ENCODE peak calls at places on chromosome 11, in seven cellular contexts. One of them, this sample, is unnamed.
A peak's percentile ranks its signal among the peaks of the same experiment; 100 is the strongest.

GRCh38 chr11:114059278-114059983 is at the start of gene ZBTB16:
- DNase-seq in kidney: peak; percentile 98
- DNase-seq in Peyer's patch: peak; percentile 91
- DNase-seq in body of pancreas: peak; percentile 90
- DNase-seq in psoas muscle: peak; percentile 97
- DNase-seq in uterus: peak; percentile 87
- DNase-seq in OCI-LY7: no peak
- DNase-seq in this sample: peak; percentile 59

GRCh38 chr11:62432695-62433094 is 13.9 kb downstream of the SCGB1A1 start:
- DNase-seq in body of pancreas: no peak
- DNase-seq in uterus: no peak
- DNase-seq in Peyer's patch: no peak
- DNase-seq in OCI-LY7: no peak
- DNase-seq in kidney: no peak
- DNase-seq in psoas muscle: no peak
- DNase-seq in this sample: no peak

GRCh38 chr11:71207563-71207962 is 44.8 kb downstream of the SHANK2 start:
- DNase-seq in OCI-LY7: no peak
- DNase-seq in psoas muscle: peak; percentile 0
- DNase-seq in kidney: peak; percentile 63
- DNase-seq in uterus: no peak
- DNase-seq in body of pancreas: no peak
- DNase-seq in Peyer's patch: no peak
- DNase-seq in this sample: no peak

GRCh38 chr11:14751975-14752407 is 108.4 kb downstream of the PDE3B start:
- DNase-seq in psoas muscle: no peak
- DNase-seq in Peyer's patch: no peak
- DNase-seq in OCI-LY7: no peak
- DNase-seq in kidney: no peak
- DNase-seq in body of pancreas: no peak
- DNase-seq in uterus: no peak
- DNase-seq in this sample: no peak

GRCh38 chr11:83566948-83567347 is 280.8 kb upstream of the CCDC90B start:
- DNase-seq in body of pancreas: no peak
- DNase-seq in uterus: no peak
- DNase-seq in psoas muscle: no peak
- DNase-seq in kidney: no peak
- DNase-seq in OCI-LY7: no peak
- DNase-seq in Peyer's patch: no peak
- DNase-seq in this sample: peak; percentile 8

GRCh38 chr11:96197801-96198465 is 145.1 kb downstream of the MAML2 start:
- DNase-seq in psoas muscle: no peak
- DNase-seq in uterus: no peak
- DNase-seq in OCI-LY7: peak; percentile 47
- DNase-seq in kidney: no peak
- DNase-seq in body of pancreas: no peak
- DNase-seq in Peyer's patch: no peak
- DNase-seq in this sample: no peak

GRCh38 chr11:117182551-117182935 is 4.0 kb downstream of the SIDT2 start:
- DNase-seq in psoas muscle: peak; percentile 34
- DNase-seq in uterus: no peak
- DNase-seq in OCI-LY7: no peak
- DNase-seq in body of pancreas: no peak
- DNase-seq in Peyer's patch: no peak
- DNase-seq in kidney: peak; percentile 43
- DNase-seq in this sample: no peak

GRCh38 chr11:111635706-111636045 is 33.4 kb downstream of the SIK2 start:
- DNase-seq in Peyer's patch: no peak
- DNase-seq in uterus: peak; percentile 24
- DNase-seq in kidney: no peak
- DNase-seq in body of pancreas: peak; percentile 28
- DNase-seq in psoas muscle: no peak
- DNase-seq in OCI-LY7: no peak
- DNase-seq in this sample: no peak

DNA sequence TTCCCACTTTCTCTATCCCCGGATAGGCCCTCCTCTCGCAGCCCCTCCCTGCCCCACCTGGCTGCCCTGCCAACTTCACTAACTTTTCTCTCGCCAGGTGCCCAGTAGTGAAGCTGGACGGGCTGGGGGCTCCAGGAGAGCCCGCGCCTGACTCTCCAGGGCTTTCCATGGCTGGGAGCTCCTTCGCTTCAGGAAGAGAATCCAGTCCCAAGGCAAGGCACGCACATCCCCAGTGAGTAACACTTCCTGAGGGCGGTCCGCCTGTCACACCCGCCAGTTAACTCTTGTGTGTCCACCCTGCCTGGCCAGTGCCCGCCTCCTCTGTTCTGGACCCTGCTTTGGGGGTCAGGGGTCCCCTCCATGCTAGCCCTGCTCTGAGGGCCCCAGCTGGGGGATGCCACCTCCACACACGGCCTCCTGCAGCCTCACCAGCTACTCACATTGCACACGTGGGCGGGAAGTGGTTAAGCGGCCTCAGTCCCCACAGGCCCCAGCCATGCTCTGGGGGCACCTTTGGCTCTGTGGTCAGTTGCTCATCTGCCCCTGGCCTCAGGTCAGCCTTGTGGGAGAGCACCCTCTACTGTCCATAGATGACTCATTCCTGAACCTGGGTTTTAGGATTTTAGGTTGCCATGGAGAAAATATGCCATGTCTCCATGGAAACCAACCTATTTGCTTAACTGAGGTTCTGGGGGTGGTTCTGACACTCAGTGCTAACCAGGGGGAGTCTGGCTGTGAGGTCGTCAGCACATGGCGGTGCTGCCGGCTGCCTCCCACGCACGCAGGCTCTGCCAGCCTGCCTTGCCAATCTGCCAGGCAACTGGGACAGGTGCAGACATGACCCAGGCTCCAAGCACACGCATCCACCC is at the start of gene RIN1:
- DNase-seq in kidney: peak; percentile 91
- DNase-seq in body of pancreas: peak; percentile 57
- DNase-seq in Peyer's patch: peak; percentile 79
- DNase-seq in OCI-LY7: peak; percentile 39
- DNase-seq in uterus: peak; percentile 65
- DNase-seq in psoas muscle: peak; percentile 82
- DNase-seq in this sample: peak; percentile 97
- TF ChIP-seq CTCF in kidney: peak; percentile 4
- TF ChIP-seq CTCF in body of pancreas: no peak
- TF ChIP-seq CTCF in Peyer's patch: no peak
- TF ChIP-seq CTCF in OCI-LY7: peak; percentile 61
- TF ChIP-seq CTCF in uterus: peak; percentile 44
- TF ChIP-seq CTCF in psoas muscle: peak; percentile 46
- TF ChIP-seq CTCF in this sample: peak; percentile 50

GRCh38 chr11:77819921-77820564 is 479 bp downstream of the RSF1 start:
- DNase-seq in body of pancreas: peak; percentile 34
- DNase-seq in uterus: peak; percentile 42
- DNase-seq in psoas muscle: peak; percentile 67
- DNase-seq in OCI-LY7: peak; percentile 41
- DNase-seq in Peyer's patch: peak; percentile 65
- DNase-seq in kidney: peak; percentile 89
- DNase-seq in this sample: peak; percentile 51

GRCh38 chr11:77820565-77821348 is at the start of the genes AAMDC and RSF1:
- DNase-seq in kidney: peak; percentile 99
- DNase-seq in body of pancreas: peak; percentile 99
- DNase-seq in uterus: peak; percentile 97
- DNase-seq in psoas muscle: peak; percentile 99
- DNase-seq in OCI-LY7: peak; percentile 96
- DNase-seq in Peyer's patch: peak; percentile 99
- DNase-seq in this sample: peak; percentile 96

GRCh38 chr11:77819411-77819920 is 1.1 kb downstream of the RSF1 start:
- DNase-seq in Peyer's patch: peak; percentile 96
- DNase-seq in uterus: peak; percentile 73
- DNase-seq in OCI-LY7: peak; percentile 93
- DNase-seq in body of pancreas: peak; percentile 76
- DNase-seq in kidney: peak; percentile 93
- DNase-seq in psoas muscle: peak; percentile 90
- DNase-seq in this sample: peak; percentile 68

GRCh38 chr11:77821349-77821851 is 456 bp downstream of the AAMDC start:
- DNase-seq in body of pancreas: peak; percentile 26
- DNase-seq in OCI-LY7: peak; percentile 16
- DNase-seq in psoas muscle: peak; percentile 49
- DNase-seq in Peyer's patch: peak; percentile 52
- DNase-seq in kidney: peak; percentile 72
- DNase-seq in uterus: peak; percentile 30
- DNase-seq in this sample: peak; percentile 14

DNA sequence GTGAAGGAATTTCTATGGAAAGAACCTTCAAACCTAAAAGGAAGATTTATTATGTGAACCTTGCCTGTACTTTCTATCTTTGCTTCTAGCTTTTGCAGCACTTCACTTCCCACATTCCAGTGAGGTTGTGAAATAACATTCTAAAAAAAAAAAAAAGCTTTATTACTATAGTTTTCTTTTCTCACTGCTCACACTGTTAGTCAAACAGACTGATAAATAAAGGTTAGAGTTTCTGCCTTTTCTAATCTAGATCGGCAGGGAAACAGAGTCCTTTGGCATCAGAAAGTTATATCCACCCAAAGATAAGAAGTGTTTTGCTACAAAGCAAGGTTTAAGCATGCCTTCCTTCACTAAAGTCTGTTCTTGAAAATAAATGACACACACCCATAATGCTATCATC is 2.8 kb downstream of the AAMDC start:
- DNase-seq in OCI-LY7: no peak
- DNase-seq in psoas muscle: no peak
- DNase-seq in Peyer's patch: no peak
- DNase-seq in uterus: no peak
- DNase-seq in body of pancreas: no peak
- DNase-seq in kidney: no peak
- DNase-seq in this sample: no peak
- H3K27ac ChIP-seq in OCI-LY7: no peak overlapping the region
- H3K27ac ChIP-seq in psoas muscle: peak overlapping the region; percentile 96
- H3K27ac ChIP-seq in Peyer's patch: no peak overlapping the region
- H3K27ac ChIP-seq in uterus: peak overlapping the region; percentile 70
- H3K27ac ChIP-seq in body of pancreas: peak overlapping the region; percentile 62
- H3K27ac ChIP-seq in kidney: no peak overlapping the region
- H3K27ac ChIP-seq in this sample: no peak overlapping the region

GRCh38 chr11:102806296-102806695 is 8.3 kb upstream of the MMP1 start:
- DNase-seq in uterus: no peak
- DNase-seq in kidney: no peak
- DNase-seq in OCI-LY7: no peak
- DNase-seq in psoas muscle: no peak
- DNase-seq in body of pancreas: no peak
- DNase-seq in Peyer's patch: no peak
- DNase-seq in this sample: no peak

GRCh38 chr11:102810943-102811528 is 13.1 kb upstream of the MMP1 start:
- DNase-seq in Peyer's patch: no peak
- DNase-seq in uterus: no peak
- DNase-seq in psoas muscle: no peak
- DNase-seq in OCI-LY7: no peak
- DNase-seq in kidney: no peak
- DNase-seq in body of pancreas: no peak
- DNase-seq in this sample: no peak

GRCh38 chr11:102813484-102813883 is 15.5 kb upstream of the MMP1 start:
- DNase-seq in uterus: no peak
- DNase-seq in Peyer's patch: no peak
- DNase-seq in psoas muscle: no peak
- DNase-seq in OCI-LY7: no peak
- DNase-seq in kidney: no peak
- DNase-seq in body of pancreas: no peak
- DNase-seq in this sample: no peak

GRCh38 chr11:102812188-102812587 is 14.2 kb upstream of the MMP1 start:
- DNase-seq in uterus: no peak
- DNase-seq in psoas muscle: no peak
- DNase-seq in OCI-LY7: no peak
- DNase-seq in body of pancreas: no peak
- DNase-seq in Peyer's patch: no peak
- DNase-seq in kidney: no peak
- DNase-seq in this sample: no peak

DNA sequence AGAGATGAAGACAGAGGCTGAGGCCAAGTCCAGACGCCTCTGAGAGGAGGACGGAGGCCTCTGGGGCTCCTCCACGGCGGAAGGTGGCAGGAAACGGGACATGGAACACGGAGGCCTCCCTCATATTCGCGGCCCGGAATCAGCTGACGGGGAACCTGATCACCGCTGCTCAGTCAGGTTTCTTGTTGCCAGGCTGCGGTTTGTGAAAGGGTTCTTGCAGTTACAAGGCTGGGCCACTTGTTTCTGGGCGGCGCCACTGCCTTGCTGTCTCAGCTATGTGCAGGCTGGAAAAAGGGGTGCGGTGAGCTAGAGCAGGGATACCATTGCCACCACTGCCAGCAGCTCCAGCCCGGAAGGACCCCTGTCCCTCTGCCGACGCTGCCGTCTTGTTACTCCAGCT is 10.0 kb upstream of the MMP1 start:
- DNase-seq in OCI-LY7: peak; percentile 5
- DNase-seq in psoas muscle: no peak
- DNase-seq in Peyer's patch: peak; percentile 51
- DNase-seq in uterus: no peak
- DNase-seq in kidney: no peak
- DNase-seq in body of pancreas: peak; percentile 18
- DNase-seq in this sample: no peak
- TF ChIP-seq CTCF in OCI-LY7: peak; percentile 65
- TF ChIP-seq CTCF in psoas muscle: no peak
- TF ChIP-seq CTCF in Peyer's patch: no peak
- TF ChIP-seq CTCF in uterus: no peak
- TF ChIP-seq CTCF in kidney: no peak
- TF ChIP-seq CTCF in body of pancreas: no peak
- TF ChIP-seq CTCF in this sample: no peak

GRCh38 chr11:10324474-10324873 is 19.6 kb downstream of the ADM start:
- DNase-seq in body of pancreas: no peak
- DNase-seq in OCI-LY7: no peak
- DNase-seq in uterus: no peak
- DNase-seq in kidney: no peak
- DNase-seq in psoas muscle: no peak
- DNase-seq in Peyer's patch: no peak
- DNase-seq in this sample: no peak

GRCh38 chr11:10323793-10324170 is 18.9 kb downstream of the ADM start:
- DNase-seq in psoas muscle: no peak
- DNase-seq in body of pancreas: no peak
- DNase-seq in Peyer's patch: no peak
- DNase-seq in OCI-LY7: no peak
- DNase-seq in kidney: no peak
- DNase-seq in uterus: no peak
- DNase-seq in this sample: no peak

GRCh38 chr11:10327254-10327653 is 22.4 kb downstream of the ADM start:
- DNase-seq in Peyer's patch: no peak
- DNase-seq in body of pancreas: no peak
- DNase-seq in uterus: no peak
- DNase-seq in psoas muscle: no peak
- DNase-seq in OCI-LY7: no peak
- DNase-seq in kidney: no peak
- DNase-seq in this sample: no peak

GRCh38 chr11:10326080-10326964 is 21.4 kb downstream of the ADM start:
- DNase-seq in Peyer's patch: peak; percentile 84
- DNase-seq in psoas muscle: peak; percentile 58
- DNase-seq in uterus: peak; percentile 47
- DNase-seq in OCI-LY7: no peak
- DNase-seq in kidney: peak; percentile 80
- DNase-seq in body of pancreas: peak; percentile 67
- DNase-seq in this sample: no peak

DNA sequence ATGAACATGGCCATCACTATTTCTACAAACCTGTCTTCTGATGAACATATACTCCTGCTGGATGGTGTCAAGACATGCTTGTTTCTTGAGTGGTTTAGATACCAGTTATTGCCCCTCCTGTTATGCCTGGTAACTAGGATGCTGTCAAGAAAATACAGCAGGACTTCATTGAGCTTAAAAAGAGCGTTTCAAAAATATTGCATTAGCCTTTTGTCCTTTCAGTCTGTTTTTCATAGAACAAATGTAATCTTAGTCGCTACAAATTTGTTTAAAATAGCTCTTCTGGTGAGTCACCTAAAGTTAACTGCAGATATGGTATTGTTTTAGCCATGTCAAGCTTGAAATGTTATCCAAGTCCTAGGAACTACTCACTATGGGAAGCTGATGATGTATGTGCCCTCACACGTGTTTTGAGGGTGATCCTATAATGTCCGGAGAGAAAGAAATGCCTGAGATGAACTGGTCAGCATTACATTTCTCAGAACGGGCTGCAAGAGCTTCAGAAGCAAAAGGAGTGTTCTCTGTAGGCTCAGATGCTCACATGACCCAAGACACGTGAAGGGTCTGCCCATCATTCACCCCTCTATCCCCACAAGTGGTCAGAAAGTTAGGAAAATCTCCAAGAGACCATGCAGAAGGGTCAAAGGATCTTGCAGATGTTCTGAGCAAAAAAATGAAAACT is 20.7 kb downstream of the ADM start:
- DNase-seq in uterus: no peak
- DNase-seq in psoas muscle: no peak
- DNase-seq in body of pancreas: no peak
- DNase-seq in OCI-LY7: no peak
- DNase-seq in kidney: no peak
- DNase-seq in Peyer's patch: no peak
- DNase-seq in this sample: no peak
- H3K27ac ChIP-seq in uterus: peak overlapping the region; percentile 69
- H3K27ac ChIP-seq in psoas muscle: no peak overlapping the region
- H3K27ac ChIP-seq in body of pancreas: peak overlapping the region; percentile 72
- H3K27ac ChIP-seq in OCI-LY7: no peak overlapping the region
- H3K27ac ChIP-seq in kidney: peak overlapping the region; percentile 58
- H3K27ac ChIP-seq in Peyer's patch: peak overlapping the region; percentile 60
- H3K27ac ChIP-seq in this sample: no peak overlapping the region

This sample was measured in RWPE1.